ENCODE peak calls at places on chromosome 6, in ten cellular contexts. P, T, G, K, F, W, X, M, E and I are unnamed samples.

GRCh38 chr6:31401403-31401802 is 2.0 kb upstream of the MICA start:
- DNase-seq in P (no peak), X (peak), E (peak), G (no peak), K (no peak), W (peak), M (peak), F (peak), T (peak), I (peak)

GRCh38 chr6:160015778-160016684 is 47.1 kb downstream of the IGF2R start:
- DNase-seq in G (no peak), T (no peak), W (no peak), E (no peak), M (no peak), K (no peak), X (no peak), F (no peak), P (no peak), I (no peak)

GRCh38 chr6:102402635-102403329 is 1009.3 kb downstream of the GRIK2 start:
- DNase-seq in M (no peak), W (no peak), K (no peak), P (no peak), G (no peak), F (no peak), T (no peak), X (no peak), E (no peak), I (no peak)

GRCh38 chr6:138719011-138719635 is 54.4 kb upstream of the CCDC28A start:
- DNase-seq in G (no peak), X (no peak), E (no peak), M (no peak), K (no peak), T (no peak), F (no peak), W (no peak), P (no peak), I (no peak)

GRCh38 chr6:127966616-127967015 is 65.8 kb upstream of the THEMIS start:
- DNase-seq in F (no peak), P (no peak), G (no peak), E (no peak), K (no peak), M (no peak), X (peak), T (no peak), W (no peak), I (no peak)

GRCh38 chr6:2959909-2960719 is 11.3 kb downstream of the SERPINB6 start:
- DNase-seq in T (peak), K (peak), F (no peak), E (peak), G (no peak), P (no peak), X (peak), W (no peak), M (no peak), I (no peak)

GRCh38 chr6:164749126-164749758 is 560.2 kb downstream of the C6orf118 start:
- DNase-seq in T (no peak), K (no peak), M (no peak), X (no peak), P (no peak), E (peak), F (no peak), W (no peak), G (no peak), I (no peak)

GRCh38 chr6:143223895-143224294 is 163.2 kb downstream of the AIG1 start:
- DNase-seq in F (no peak), X (no peak), P (peak), K (peak), W (no peak), M (no peak), T (no peak), G (no peak), E (peak), I (no peak)

GRCh38 chr6:390914-391558 is 516 bp upstream of the IRF4 start:
- DNase-seq in F (no peak), T (no peak), X (no peak), E (no peak), K (peak), P (no peak), M (no peak), G (no peak), W (no peak), I (no peak)

GRCh38 chr6:43856005-43856765 is 86.2 kb downstream of the VEGFA start:
- DNase-seq in G (no peak), P (no peak), W (peak), M (peak), F (peak), T (peak), K (peak), E (peak), X (no peak), I (peak)

GRCh38 chr6:125201961-125202729 is 48.6 kb downstream of the TPD52L1 start:
- DNase-seq in X (peak), M (peak), T (peak), W (peak), P (peak), F (peak), G (peak), E (peak), K (no peak), I (peak)

GRCh38 chr6:116949964-116950363 is 72.9 kb downstream of the RFX6 start:
- DNase-seq in T (no peak), X (no peak), K (no peak), P (no peak), M (no peak), G (no peak), F (no peak), E (no peak), W (no peak), I (no peak)

DNA sequence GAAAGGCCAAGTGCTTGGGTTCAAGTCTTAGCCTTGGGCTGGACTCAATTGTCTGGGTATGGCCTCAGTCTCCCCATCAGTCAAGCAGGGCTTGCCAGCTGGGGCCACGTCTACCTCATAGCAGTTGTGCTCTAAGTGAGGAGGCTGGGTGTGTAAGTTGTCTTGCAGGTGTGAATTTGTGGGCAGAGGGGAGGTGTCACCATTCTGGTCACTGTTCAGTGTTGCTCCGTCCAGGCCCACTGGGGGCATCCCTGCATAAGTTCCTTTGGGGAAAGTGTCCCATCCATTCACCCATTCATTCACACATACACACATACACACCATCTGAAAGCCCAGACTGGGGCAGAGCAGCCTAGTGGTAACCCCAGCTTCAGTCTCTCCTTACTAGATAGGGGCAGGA is 36.3 kb downstream of the TFEB start:
- DNase-seq in E (no peak), K (no peak), T (no peak), M (no peak), W (no peak), P (no peak), G (no peak), X (no peak), F (no peak), I (no peak)
- H3K27ac ChIP-seq in E (no peak), K (no peak), T (peak), M (no peak), W (peak), P (peak), G (peak), X (peak), F (peak), I (no peak)

DNA sequence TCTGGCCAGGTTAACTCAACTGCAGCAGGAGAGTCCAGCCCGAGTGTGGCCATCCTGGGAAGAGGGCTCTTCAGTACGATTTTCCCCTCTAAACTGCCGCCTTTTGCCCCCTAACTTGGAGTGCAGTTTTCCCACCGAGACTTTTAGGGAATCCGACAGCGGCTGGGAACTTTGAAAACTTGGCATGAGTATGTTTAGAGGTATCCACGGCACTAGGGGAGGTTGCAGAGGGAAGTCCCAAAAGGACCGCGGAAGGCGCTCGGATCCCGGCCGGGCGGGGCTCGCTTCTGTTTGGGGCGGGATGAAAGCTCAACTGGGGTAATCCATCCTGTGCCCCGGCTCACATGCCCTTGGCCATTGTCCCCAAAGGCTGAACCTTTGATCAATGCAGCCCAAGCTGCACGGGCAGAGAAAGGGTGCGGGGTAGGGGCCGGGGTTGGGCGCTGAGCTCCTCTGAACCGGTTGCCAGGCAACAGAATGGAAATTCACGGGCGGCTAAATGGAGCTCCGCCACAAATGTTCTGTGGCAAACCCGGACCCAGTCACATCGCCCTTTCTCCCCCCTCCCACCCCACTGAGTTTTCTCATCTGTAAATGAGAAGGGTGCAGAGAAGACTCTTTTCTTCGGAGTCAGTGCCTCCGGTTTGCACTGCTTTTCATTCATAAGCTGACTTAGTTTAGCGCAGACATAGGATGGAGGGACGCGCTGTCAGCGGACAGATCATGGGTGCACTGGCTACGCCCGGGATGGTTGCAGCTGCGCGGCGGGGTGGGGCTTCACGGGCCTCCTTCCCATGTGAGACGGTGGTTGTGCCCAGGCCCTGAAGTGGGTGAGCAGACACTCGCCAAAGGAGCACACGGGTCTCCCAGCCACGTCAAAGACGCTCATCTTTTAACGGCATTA is 2.3 kb downstream of the BMP6 start:
- DNase-seq in E (peak), W (no peak), M (no peak), X (no peak), P (no peak), G (no peak), T (peak), F (no peak), K (peak), I (no peak)
- H3K4me3 ChIP-seq in E (peak), W (no peak), M (no peak), X (peak), P (peak), G (peak), T (peak), F (peak), K (peak), I (peak)

GRCh38 chr6:113488061-113488460 is 369.1 kb upstream of the MARCKS start:
- DNase-seq in M (no peak), X (no peak), W (no peak), K (no peak), T (no peak), F (no peak), P (no peak), E (no peak), G (no peak), I (no peak)
- TF ChIP-seq CTCF in M (no peak), X (no peak), W (no peak), K (no peak), T (peak), F (no peak), P (no peak), E (no peak), G (no peak), I (no peak)

DNA sequence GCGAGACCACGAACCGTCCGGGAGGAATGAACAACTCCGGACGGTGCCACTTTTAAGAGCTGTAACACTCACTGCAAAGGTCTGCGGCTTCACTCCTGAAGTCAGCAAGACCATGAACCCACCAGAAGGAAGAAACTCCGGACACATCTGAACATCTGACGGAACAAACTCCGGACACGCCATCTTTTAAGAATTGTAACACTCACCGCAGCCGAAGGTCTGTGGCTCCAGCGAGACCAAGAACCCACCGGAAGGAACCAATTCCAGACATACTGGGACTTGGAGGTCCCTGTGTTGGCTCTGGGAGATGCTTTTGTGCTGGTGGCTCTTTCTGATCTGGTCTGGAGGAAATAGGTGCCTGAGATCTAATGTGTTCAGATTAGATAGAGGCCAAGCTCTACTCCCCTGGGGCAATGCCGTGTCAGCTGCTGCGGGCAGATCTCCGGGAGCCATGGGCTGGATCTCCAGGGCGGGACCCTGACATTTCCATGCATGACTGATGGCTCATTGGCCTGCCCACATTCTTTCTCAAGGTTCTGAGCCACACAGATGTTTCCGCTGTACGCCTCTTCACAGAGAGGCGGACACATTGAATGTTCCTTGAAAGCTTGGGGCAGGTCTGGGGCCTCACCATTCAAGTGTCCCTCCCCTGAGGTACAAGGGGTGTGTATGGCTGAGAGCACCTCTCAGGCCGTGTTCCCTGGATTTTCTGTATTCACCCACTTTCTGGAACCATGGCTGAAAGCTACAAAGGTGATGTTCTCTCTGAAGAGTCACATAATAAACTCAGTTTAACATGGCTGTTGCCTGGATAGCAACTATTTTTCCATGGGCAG is 29.3 kb downstream of the GMPR start:
- DNase-seq in X (no peak), E (no peak), T (no peak), K (no peak), W (no peak), F (no peak), M (no peak), G (no peak), P (no peak), I (no peak)
- H3K27ac ChIP-seq in X (no peak), E (no peak), T (no peak), K (no peak), W (no peak), F (no peak), M (no peak), G (no peak), P (no peak), I (no peak)